ENCODE peak calls at places on chromosome 16, in five cellular contexts. R, U, Z, X and B are unnamed samples.

GRCh38 chr16:81729451-81729850 is 49.6 kb upstream of the PLCG2 start:
- DNase-seq in R (no peak), U (no peak), Z (no peak), X (no peak), B (no peak)

GRCh38 chr16:85072947-85073346 is 39.3 kb downstream of the CIBAR2 start:
- DNase-seq in R (peak; percentile 71), U (no peak), Z (no peak), X (no peak), B (no peak)

GRCh38 chr16:83561876-83562275 is 245.9 kb upstream of the HSBP1 start:
- DNase-seq in R (peak; percentile 36), U (no peak), Z (peak; percentile 4), X (no peak), B (no peak)

GRCh38 chr16:381788-382717 is at the start of gene PGAP6:
- DNase-seq in R (peak; percentile 25), U (peak; percentile 75), Z (no peak), X (peak; percentile 61), B (peak; percentile 46)

GRCh38 chr16:3094289-3095027 is 4.6 kb downstream of the ZSCAN10 start:
- DNase-seq in R (peak; percentile 69), U (peak; percentile 69), Z (peak; percentile 65), X (no peak), B (peak; percentile 32)

GRCh38 chr16:68636064-68636551 is 9.0 kb upstream of the CDH3 start:
- DNase-seq in R (no peak), U (no peak), Z (no peak), X (no peak), B (no peak)

GRCh38 chr16:84369105-84369504 is 767 bp downstream of the ATP2C2 start:
- DNase-seq in R (no peak), U (no peak), Z (no peak), X (no peak), B (no peak)

GRCh38 chr16:84571010-84571409 is 46.9 kb downstream of the COTL1 start:
- DNase-seq in R (no peak), U (no peak), Z (no peak), X (no peak), B (no peak)

GRCh38 chr16:50988441-50988840 is 162.6 kb downstream of the SALL1 start:
- DNase-seq in R (no peak), U (no peak), Z (no peak), X (no peak), B (no peak)

GRCh38 chr16:54059319-54059718 is 227.3 kb downstream of the IRX3 start:
- DNase-seq in R (no peak), U (no peak), Z (no peak), X (no peak), B (no peak)

GRCh38 chr16:81817789-81818304 is 38.8 kb downstream of the PLCG2 start:
- DNase-seq in R (no peak), U (peak; percentile 63), Z (no peak), X (no peak), B (no peak)

GRCh38 chr16:77288222-77288621 is 89.0 kb downstream of the SYCE1L start:
- DNase-seq in R (peak; percentile 95), U (no peak), Z (no peak), X (no peak), B (no peak)

GRCh38 chr16:75254359-75254837 is 3.0 kb upstream of the BCAR1 start:
- DNase-seq in R (peak; percentile 63), U (no peak), Z (peak; percentile 83), X (no peak), B (no peak)

GRCh38 chr16:58510776-58511628 is 4.3 kb upstream of the SETD6 start:
- DNase-seq in R (no peak), U (no peak), Z (no peak), X (no peak), B (no peak)

GRCh38 chr16:89357055-89357454 is 133.3 kb downstream of the ANKRD11 start:
- DNase-seq in R (no peak), U (no peak), Z (no peak), X (no peak), B (peak; percentile 25)

GRCh38 chr16:24010440-24011089 is 174.8 kb downstream of the PRKCB start:
- DNase-seq in R (peak; percentile 69), U (peak; percentile 86), Z (peak; percentile 66), X (peak; percentile 40), B (peak; percentile 72)